ENCODE peak calls at places on chromosomes 11 and 22, in six cellular contexts. S, W, Q, I, T and Z are unnamed samples.

GRCh38 chr11:78493413-78493975 is 75.9 kb upstream of the GAB2 start:
- DNase-seq in T (no peak), W (no peak), I (no peak), S (no peak), Q (no peak), Z (no peak)

GRCh38 chr11:59171508-59172322 is at the start of gene DTX4:
- DNase-seq in S (peak), T (peak), Q (peak), I (peak), W (peak), Z (peak)

GRCh38 chr11:78840623-78841022 is 266.0 kb upstream of the NARS2 start:
- DNase-seq in T (no peak), S (peak), I (no peak), W (no peak), Q (no peak), Z (no peak)

GRCh38 chr11:46438211-46438610 is 46.6 kb upstream of the CHRM4 start:
- DNase-seq in W (no peak), Q (no peak), T (no peak), I (no peak), S (no peak), Z (no peak)

GRCh38 chr11:91624021-91624420 is 600.6 kb upstream of the FAT3 start:
- DNase-seq in Q (no peak), T (no peak), S (no peak), I (no peak), W (no peak), Z (no peak)

GRCh38 chr11:7893792-7894191 is 37.3 kb downstream of the OR10A6 start:
- DNase-seq in T (no peak), Q (no peak), W (no peak), I (peak), S (no peak), Z (no peak)

GRCh38 chr22:44658371-44658953 is 43.5 kb upstream of the PRR5 start:
- DNase-seq in Q (no peak), T (no peak), S (peak), I (no peak), W (no peak), Z (no peak)

GRCh38 chr11:103529217-103529684 is 420.0 kb downstream of the DYNC2H1 start:
- DNase-seq in S (no peak), T (no peak), W (no peak), I (no peak), Q (no peak), Z (no peak)

GRCh38 chr22:31122532-31123291 is at the start of gene INPP5J:
- DNase-seq in Q (no peak), I (no peak), S (peak), W (no peak), T (no peak), Z (no peak)

GRCh38 chr11:92972248-92972647 is 2.8 kb downstream of the MTNR1B start:
- DNase-seq in Q (no peak), I (no peak), T (no peak), W (no peak), S (no peak), Z (no peak)

GRCh38 chr11:118157186-118157895 is 4.7 kb upstream of the SCN4B start:
- DNase-seq in S (no peak), I (no peak), T (no peak), W (no peak), Q (no peak), Z (no peak)

GRCh38 chr22:39087881-39088687 is 9.0 kb upstream of the APOBEC3H start:
- DNase-seq in W (no peak), T (no peak), I (no peak), S (peak), Q (no peak), Z (no peak)

GRCh38 chr11:58582437-58582836 is 3.6 kb downstream of the ZFP91 start:
- DNase-seq in S (no peak), I (no peak), W (no peak), Q (no peak), T (no peak), Z (no peak)

GRCh38 chr11:1435820-1436467 is 46.2 kb downstream of the BRSK2 start:
- DNase-seq in Q (no peak), W (no peak), T (no peak), I (no peak), S (no peak), Z (no peak)

GRCh38 chr22:47190957-47191323 is 428.5 kb downstream of the TBC1D22A start:
- DNase-seq in S (peak), T (no peak), I (peak), Q (no peak), W (no peak), Z (peak)

GRCh38 chr11:124113890-124114289 is 1.4 kb upstream of the VWA5A start:
- DNase-seq in T (no peak), I (no peak), W (no peak), S (no peak), Q (no peak), Z (no peak)

GRCh38 chr11:30635401-30635989 is 49.3 kb upstream of the MPPED2 start:
- DNase-seq in Q (no peak), S (peak), W (no peak), I (no peak), T (no peak), Z (no peak)

GRCh38 chr11:117195208-117195607 is 4.0 kb upstream of the TAGLN start:
- DNase-seq in Q (no peak), I (no peak), T (no peak), W (no peak), S (no peak), Z (no peak)

GRCh38 chr22:30212363-30212995 is 34.1 kb downstream of the LIF start:
- DNase-seq in W (peak), I (no peak), S (peak), Q (peak), T (no peak), Z (peak)

GRCh38 chr11:47348859-47349258 is 3.6 kb downstream of the MYBPC3 start:
- DNase-seq in S (no peak), T (no peak), I (peak), W (no peak), Q (peak), Z (no peak)